ENCODE peak calls at places on chromosome 16, in nine cellular contexts. E is CD8-positive, alpha-beta T cell; J is GM23248; Q is mesendoderm; R is uterus; V is prostate gland; X is IMR-90; L is tibial artery; S is cardiac muscle cell. B is an unnamed sample.

GRCh38 chr16:80739523-80739922 is 64.9 kb downstream of the CDYL2 start:
- DNase-seq in E (no peak), J (no peak), Q (no peak), R (no peak), V (no peak), X (no peak), L (no peak), S (no peak), B (no peak)

GRCh38 chr16:66070140-66070887 is 296.2 kb upstream of the CDH5 start:
- DNase-seq in E (no peak), J (peak; percentile 29), Q (no peak), R (peak; percentile 71), V (peak; percentile 85), X (peak; percentile 83), L (no peak), S (peak; percentile 77), B (no peak)

GRCh38 chr16:46649571-46649970 is 28.4 kb upstream of the SHCBP1 start:
- DNase-seq in E (no peak), J (no peak), Q (no peak), R (peak; percentile 77), V (no peak), X (peak; percentile 51), L (peak; percentile 75), S (no peak), B (no peak)

GRCh38 chr16:64398795-64399194 is 723.1 kb downstream of the CDH11 start:
- DNase-seq in E (no peak), J (peak; percentile 35), Q (no peak), R (no peak), V (no peak), X (peak; percentile 39), L (no peak), S (no peak), B (no peak)

GRCh38 chr16:2037631-2038358 is 9.8 kb downstream of the NTHL1 start:
- DNase-seq in E (no peak), J (no peak), Q (no peak), R (no peak), V (no peak), X (no peak), L (no peak), S (no peak), B (no peak)

GRCh38 chr16:56748826-56749225 is 18.9 kb downstream of the NUP93 start:
- DNase-seq in E (no peak), J (no peak), Q (no peak), R (no peak), V (no peak), X (no peak), L (no peak), S (peak; percentile 52), B (no peak)

GRCh38 chr16:50859628-50860360 is 117.9 kb downstream of the CYLD start:
- DNase-seq in E (no peak), J (no peak), Q (no peak), R (no peak), V (no peak), X (no peak), L (no peak), S (no peak), B (no peak)

GRCh38 chr16:54928016-54928356 is 2.7 kb upstream of the IRX5 start:
- DNase-seq in E (no peak), J (peak; percentile 75), Q (no peak), R (no peak), V (no peak), X (no peak), L (no peak), S (peak; percentile 44), B (peak; percentile 28)

GRCh38 chr16:8878523-8878911 is 3.6 kb upstream of the LITAFD start:
- DNase-seq in E (no peak), J (peak; percentile 90), Q (peak; percentile 81), R (no peak), V (no peak), X (peak; percentile 86), L (no peak), S (no peak), B (no peak)

GRCh38 chr16:51049276-51049675 is 101.8 kb downstream of the SALL1 start:
- DNase-seq in E (no peak), J (no peak), Q (no peak), R (no peak), V (no peak), X (no peak), L (no peak), S (no peak), B (no peak)

GRCh38 chr16:27108051-27108770 is 41.5 kb downstream of the C16orf82 start:
- DNase-seq in E (no peak), J (no peak), Q (no peak), R (no peak), V (no peak), X (no peak), L (peak; percentile 48), S (no peak), B (no peak)

GRCh38 chr16:46970089-46970488 is 3.4 kb downstream of the DNAJA2 start:
- DNase-seq in E (no peak), J (no peak), Q (no peak), R (no peak), V (no peak), X (no peak), L (no peak), S (peak; percentile 14), B (no peak)

GRCh38 chr16:31134625-31135534 is 647 bp downstream of the PRSS8 start:
- DNase-seq in E (no peak), J (peak; percentile 10), Q (peak; percentile 93), R (no peak), V (peak; percentile 64), X (no peak), L (peak; percentile 50), S (peak; percentile 52), B (no peak)

GRCh38 chr16:2712063-2712441 is 8.0 kb downstream of the PRSS27 start:
- DNase-seq in E (no peak), J (no peak), Q (no peak), R (no peak), V (no peak), X (no peak), L (no peak), S (no peak), B (no peak)

GRCh38 chr16:77273815-77274214 is 74.6 kb downstream of the SYCE1L start:
- DNase-seq in E (no peak), J (no peak), Q (peak; percentile 37), R (no peak), V (no peak), X (no peak), L (no peak), S (no peak), B (no peak)

GRCh38 chr16:5002699-5003143 is 31.0 kb downstream of the NAGPA start:
- DNase-seq in E (no peak), J (no peak), Q (no peak), R (no peak), V (no peak), X (no peak), L (no peak), S (peak; percentile 47), B (no peak)

DNA sequence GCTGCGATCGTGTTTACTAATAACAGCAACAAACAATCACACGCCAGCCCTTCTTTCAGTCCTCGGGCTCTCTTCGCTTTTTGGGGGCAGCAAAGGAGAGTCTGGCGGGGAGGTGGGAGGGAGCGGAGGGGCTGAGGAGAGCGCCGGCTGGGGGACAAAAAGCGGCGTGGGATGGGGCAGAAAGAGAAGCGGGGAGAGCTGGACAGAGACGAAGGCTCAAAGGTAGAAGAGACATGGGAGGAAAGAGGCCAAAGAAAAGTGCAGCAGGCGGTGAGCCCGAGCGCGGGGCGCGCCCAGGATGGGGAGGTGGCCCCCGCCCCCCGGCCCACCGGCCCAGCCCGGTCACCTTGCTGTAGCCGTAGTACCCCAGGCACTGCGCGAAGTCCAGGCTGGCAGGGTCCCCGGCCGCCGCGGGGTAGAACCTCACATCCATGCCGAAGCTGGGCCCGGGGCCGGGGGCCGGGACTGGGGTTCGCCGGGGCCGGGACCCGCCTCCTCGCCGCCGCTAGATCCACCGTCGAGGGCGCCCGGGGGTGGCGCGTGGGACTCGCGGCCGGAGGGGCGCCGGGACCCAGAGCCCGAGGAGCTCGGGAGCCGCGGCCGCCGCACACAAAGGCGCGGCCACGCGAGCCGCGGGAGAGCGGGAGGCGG is 527 bp downstream of the TOX3 start:
- DNase-seq in E (no peak), J (peak; percentile 1), Q (peak; percentile 68), R (no peak), V (no peak), X (no peak), L (no peak), S (peak; percentile 12), B (no peak)
- H3K4me3 ChIP-seq in E (no peak overlapping the region), J (no peak overlapping the region), Q (peak overlapping the region; percentile 53), R (peak overlapping the region; percentile 3), V (peak overlapping the region; percentile 34), X (no peak overlapping the region), L (peak overlapping the region; percentile 14), S (peak overlapping the region; percentile 38), B (no peak overlapping the region)

DNA sequence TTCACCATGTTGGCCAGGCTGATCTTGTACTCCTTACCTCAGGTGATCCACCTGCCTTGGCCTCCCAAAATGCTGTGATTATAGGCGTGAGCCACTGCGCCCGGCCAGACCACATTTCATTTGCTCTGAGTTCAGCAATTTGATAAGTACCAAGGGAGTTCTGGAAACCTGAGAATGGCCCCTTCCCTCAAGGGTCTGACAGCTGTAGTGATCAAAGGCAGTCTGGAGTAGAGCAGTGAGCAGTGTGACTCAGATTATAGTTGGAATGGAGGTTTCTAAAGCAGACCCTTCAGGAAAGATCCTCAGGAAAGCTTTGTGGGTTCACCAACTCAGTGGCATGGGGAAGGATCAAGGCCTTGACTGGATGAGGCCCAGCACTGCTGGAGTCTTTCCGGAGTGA is 7.1 kb downstream of the PSKH1 start:
- DNase-seq in E (no peak), J (no peak), Q (no peak), R (no peak), V (no peak), X (no peak), L (no peak), S (peak; percentile 64), B (no peak)
- H3K27ac ChIP-seq in E (no peak overlapping the region), J (no peak overlapping the region), Q (no peak overlapping the region), R (no peak overlapping the region), V (no peak overlapping the region), X (no peak overlapping the region), L (no peak overlapping the region), S (peak overlapping the region; percentile 50), B (no peak overlapping the region)

GRCh38 chr16:21214086-21214485 is 2.7 kb upstream of the ZP2 start:
- DNase-seq in E (no peak), J (no peak), Q (no peak), R (no peak), V (no peak), X (no peak), L (no peak), S (no peak), B (no peak)
- H3K4me3 ChIP-seq in E (no peak overlapping the region), J (no peak overlapping the region), Q (no peak overlapping the region), R (no peak overlapping the region), V (no peak overlapping the region), X (no peak overlapping the region), L (no peak overlapping the region), S (no peak overlapping the region), B (no peak overlapping the region)

DNA sequence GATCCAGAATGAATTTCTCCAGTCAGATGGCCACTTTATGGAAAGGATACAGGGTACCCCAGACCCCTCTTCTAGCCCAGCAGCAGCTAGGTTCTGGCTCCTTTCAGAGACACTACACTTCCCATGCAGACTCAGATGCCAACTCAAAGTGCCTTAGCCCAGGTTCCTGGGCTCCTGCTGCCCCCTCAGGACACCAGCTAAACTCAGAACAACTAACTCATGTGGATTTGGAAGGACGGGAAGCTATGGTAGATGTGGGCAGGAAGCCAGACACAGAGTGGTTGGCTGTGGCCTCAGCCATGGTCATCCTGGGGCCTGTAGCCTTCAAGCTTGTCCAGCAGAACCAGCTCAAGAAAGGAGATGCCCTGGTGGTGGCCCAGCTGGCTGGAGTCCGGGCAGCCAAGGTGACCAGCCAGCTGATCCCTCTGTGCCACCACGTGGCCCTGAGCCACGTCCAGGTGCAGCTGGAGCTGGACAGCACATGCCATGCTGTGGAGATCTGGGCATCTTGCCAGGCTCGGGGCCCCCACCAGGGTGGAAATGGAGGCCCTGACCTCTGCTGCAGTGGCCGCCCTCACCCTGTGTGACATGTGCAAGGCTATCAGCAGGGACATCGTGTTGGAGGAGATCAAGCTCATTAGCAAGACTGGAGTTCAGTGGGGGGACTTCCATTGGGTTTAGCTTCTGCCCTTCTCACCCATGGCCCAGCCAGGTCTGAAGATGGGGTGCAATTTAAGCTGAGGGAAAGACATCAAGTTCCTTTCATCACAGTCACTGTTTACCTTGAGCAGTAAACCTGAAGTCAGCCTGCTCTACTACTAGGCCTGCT is 111.8 kb downstream of the N4BP1 start:
- DNase-seq in E (no peak), J (no peak), Q (no peak), R (peak; percentile 30), V (no peak), X (no peak), L (no peak), S (no peak), B (no peak)
- H3K27ac ChIP-seq in E (no peak overlapping the region), J (no peak overlapping the region), Q (no peak overlapping the region), R (peak overlapping the region; percentile 63), V (no peak overlapping the region), X (peak overlapping the region; percentile 48), L (peak overlapping the region; percentile 56), S (no peak overlapping the region), B (no peak overlapping the region)

B was measured in CD4-positive, alpha-beta memory T cell.